ENCODE peak calls at places on chromosomes 16 and 17, in eight cellular contexts. Q, R, G, I, D, S, X and L are unnamed samples.

GRCh38 chr16:87152221-87152755 is 164.9 kb downstream of the C16orf95 start:
- DNase-seq in G (no peak), R (no peak), D (no peak), X (no peak), I (no peak), Q (no peak), S (no peak), L (no peak)

GRCh38 chr16:14346278-14347142 is 275.4 kb downstream of the MRTFB start:
- DNase-seq in G (no peak), D (no peak), R (no peak), I (no peak), Q (no peak), X (no peak), S (no peak), L (no peak)

GRCh38 chr17:66717680-66718079 is 117.2 kb upstream of the CACNG5 start:
- DNase-seq in R (peak), S (peak), X (no peak), D (no peak), Q (no peak), G (no peak), I (no peak), L (no peak)

GRCh38 chr16:84277244-84277823 is 17.3 kb upstream of the WFDC1 start:
- DNase-seq in Q (peak), D (peak), G (peak), S (peak), X (peak), I (peak), R (no peak), L (peak)

GRCh38 chr17:82085031-82085861 is 12.8 kb downstream of the FASN start:
- DNase-seq in R (no peak), S (no peak), D (no peak), Q (no peak), X (peak), I (no peak), G (no peak), L (no peak)

GRCh38 chr17:34366529-34367107 is 3.6 kb upstream of the CCL1 start:
- DNase-seq in S (no peak), R (no peak), G (no peak), D (no peak), X (no peak), I (no peak), Q (no peak), L (no peak)

GRCh38 chr16:81275064-81275532 is 36.6 kb downstream of the BCO1 start:
- DNase-seq in I (no peak), R (no peak), Q (no peak), D (no peak), S (no peak), G (no peak), X (no peak), L (no peak)

GRCh38 chr17:40726919-40727318 is 23.4 kb upstream of the KRT24 start:
- DNase-seq in Q (no peak), I (no peak), X (no peak), D (no peak), R (no peak), G (no peak), S (no peak), L (no peak)

GRCh38 chr17:21211825-21212479 is 2.0 kb downstream of the TMEM11 start:
- DNase-seq in I (no peak), G (no peak), R (no peak), Q (no peak), X (no peak), D (no peak), S (no peak), L (no peak)

GRCh38 chr17:21419299-21420239 is 43.4 kb downstream of the KCNJ12 start:
- DNase-seq in X (no peak), S (no peak), R (no peak), G (no peak), I (no peak), Q (no peak), D (no peak), L (no peak)

GRCh38 chr17:869067-869466 is 86.9 kb downstream of the MRM3 start:
- DNase-seq in S (no peak), G (no peak), X (peak), Q (no peak), D (no peak), R (no peak), I (no peak), L (no peak)

GRCh38 chr16:85231959-85232358 is 119.7 kb upstream of the CIBAR2 start:
- DNase-seq in I (peak), G (no peak), D (no peak), X (peak), Q (no peak), S (no peak), R (no peak), L (no peak)

GRCh38 chr16:23640669-23640958 is 496 bp downstream of the PALB2 start:
- DNase-seq in D (no peak), I (no peak), X (no peak), Q (no peak), S (no peak), G (no peak), R (no peak), L (no peak)

GRCh38 chr17:45784583-45785372 is 658 bp downstream of the CRHR1 start:
- DNase-seq in R (no peak), G (peak), S (peak), I (peak), Q (peak), X (no peak), D (no peak), L (peak)

GRCh38 chr16:57822861-57823260 is 20.6 kb upstream of the KIFC3 start:
- DNase-seq in R (no peak), D (no peak), X (no peak), G (no peak), I (no peak), Q (no peak), S (no peak), L (no peak)

GRCh38 chr17:39170051-39170450 is 4.1 kb upstream of the ARL5C start:
- DNase-seq in I (no peak), R (no peak), S (no peak), D (no peak), G (no peak), Q (no peak), X (no peak), L (no peak)

GRCh38 chr16:48960830-48961229 is 320.8 kb downstream of the CBLN1 start:
- DNase-seq in G (no peak), R (no peak), S (no peak), X (no peak), I (no peak), D (no peak), Q (no peak), L (no peak)

GRCh38 chr17:45364531-45365390 is 47.9 kb upstream of the MAP3K14 start:
- DNase-seq in D (no peak), G (no peak), Q (peak), S (no peak), I (peak), R (no peak), X (peak), L (peak)

GRCh38 chr16:31200821-31201510 is 1.6 kb downstream of the PYCARD start:
- DNase-seq in X (no peak), S (no peak), Q (no peak), I (no peak), R (no peak), D (no peak), G (no peak), L (no peak)

GRCh38 chr16:26717826-26718225 is 348.9 kb upstream of the C16orf82 start:
- DNase-seq in Q (no peak), G (peak), S (no peak), I (peak), X (no peak), R (no peak), D (no peak), L (no peak)

GRCh38 chr16:51952500-51952899 is 594.4 kb downstream of the TOX3 start:
- DNase-seq in X (no peak), I (no peak), D (no peak), S (no peak), Q (no peak), G (no peak), R (no peak), L (no peak)

GRCh38 chr16:83956336-83957289 is 3.6 kb downstream of the OSGIN1 start:
- DNase-seq in R (no peak), D (peak), Q (peak), S (peak), X (peak), I (peak), G (peak), L (peak)

GRCh38 chr17:64094412-64094811 is 35.5 kb downstream of the ERN1 start:
- DNase-seq in Q (no peak), G (no peak), S (no peak), I (no peak), R (no peak), D (no peak), X (no peak), L (no peak)

GRCh38 chr17:63395075-63395815 is 50.9 kb downstream of the CYB561 start:
- DNase-seq in X (no peak), D (no peak), G (no peak), I (no peak), Q (no peak), R (no peak), S (no peak), L (no peak)

GRCh38 chr17:16352303-16352837 is 899 bp downstream of the CENPV start:
- DNase-seq in X (no peak), R (no peak), I (peak), G (peak), Q (peak), S (peak), D (no peak), L (peak)

GRCh38 chr17:12342609-12343248 is 322.1 kb downstream of the MAP2K4 start:
- DNase-seq in S (no peak), I (no peak), X (no peak), D (no peak), Q (no peak), R (no peak), G (peak), L (peak)

GRCh38 chr17:12549499-12549901 is 116.2 kb upstream of the MYOCD start:
- DNase-seq in G (no peak), X (no peak), S (no peak), D (no peak), Q (no peak), R (no peak), I (no peak), L (no peak)

GRCh38 chr17:10205549-10206185 is 7.3 kb upstream of the GAS7 start:
- DNase-seq in I (no peak), R (no peak), D (no peak), G (no peak), S (no peak), Q (no peak), X (no peak), L (no peak)

GRCh38 chr17:79609175-79609589 is 1.7 kb downstream of the RBFOX3 start:
- DNase-seq in X (no peak), G (no peak), S (no peak), R (no peak), Q (no peak), I (no peak), D (no peak), L (no peak)

GRCh38 chr17:76281573-76282371 is 16.6 kb downstream of the UBALD2 start:
- DNase-seq in Q (no peak), S (no peak), X (no peak), R (no peak), D (no peak), G (no peak), I (no peak), L (no peak)

GRCh38 chr17:34519286-34519685 is 60.1 kb upstream of the TMEM132E start:
- DNase-seq in R (no peak), D (no peak), X (no peak), Q (no peak), I (no peak), G (peak), S (no peak), L (peak)

GRCh38 chr16:84996365-84996764 is 15.0 kb downstream of the ZDHHC7 start:
- DNase-seq in I (no peak), G (no peak), D (no peak), S (no peak), R (no peak), X (no peak), Q (no peak), L (no peak)

GRCh38 chr17:49942918-49943317 is 26.1 kb upstream of the DLX4 start:
- DNase-seq in G (no peak), D (no peak), X (no peak), Q (no peak), I (no peak), R (no peak), S (no peak), L (no peak)

GRCh38 chr16:75218256-75219076 is at the start of gene CTRB1:
- DNase-seq in G (no peak), I (no peak), R (no peak), D (no peak), X (no peak), Q (no peak), S (no peak), L (no peak)

GRCh38 chr16:57356547-57356946 is 2.0 kb upstream of the CCL22 start:
- DNase-seq in X (no peak), R (no peak), I (no peak), Q (no peak), G (no peak), D (no peak), S (no peak), L (no peak)

GRCh38 chr16:89473791-89474414 is 16.5 kb downstream of the ANKRD11 start:
- DNase-seq in D (no peak), X (no peak), G (no peak), Q (no peak), R (no peak), S (no peak), I (no peak), L (no peak)

GRCh38 chr17:65576939-65577338 is 15.5 kb upstream of the AXIN2 start:
- DNase-seq in S (no peak), X (no peak), R (no peak), I (no peak), Q (no peak), D (no peak), G (no peak), L (no peak)